ENCODE peak calls at places on chromosomes 12 and 14, in four cellular contexts. C, Y, K and E are unnamed samples.

GRCh38 chr12:83827860-83828259 is 1084.7 kb downstream of the SLC6A15 start:
- DNase-seq in C (peak; percentile 89), Y (no peak), K (no peak), E (peak; percentile 83)

GRCh38 chr12:13101854-13102375 is 1.6 kb downstream of the GSG1 start:
- DNase-seq in C (no peak), Y (no peak), K (peak; percentile 46), E (no peak)

GRCh38 chr14:61860294-61860918 is 98.2 kb downstream of the SNAPC1 start:
- DNase-seq in C (peak; percentile 63), Y (no peak), K (peak; percentile 42), E (peak; percentile 67)

GRCh38 chr14:51807355-51807754 is 53.1 kb upstream of the GNG2 start:
- DNase-seq in C (no peak), Y (no peak), K (peak; percentile 56), E (no peak)

GRCh38 chr12:16670456-16671050 is 64.6 kb upstream of the LMO3 start:
- DNase-seq in C (no peak), Y (no peak), K (peak; percentile 0), E (no peak)

GRCh38 chr12:101737476-101737875 is 1.8 kb downstream of the SYCP3 start:
- DNase-seq in C (no peak), Y (no peak), K (no peak), E (no peak)

GRCh38 chr12:28966049-28966778 is 182.9 kb upstream of the FAR2 start:
- DNase-seq in C (no peak), Y (no peak), K (peak; percentile 20), E (no peak)

GRCh38 chr12:4786795-4787194 is 66.6 kb downstream of the GALNT8 start:
- DNase-seq in C (no peak), Y (no peak), K (no peak), E (no peak)

GRCh38 chr14:51657762-51658161 is 6.1 kb downstream of the FRMD6 start:
- DNase-seq in C (no peak), Y (no peak), K (peak; percentile 61), E (no peak)

GRCh38 chr14:23356662-23357061 is 4.0 kb upstream of the SLC22A17 start:
- DNase-seq in C (no peak), Y (no peak), K (no peak), E (peak; percentile 13)

GRCh38 chr14:60594077-60594476 is 55.2 kb downstream of the SIX1 start:
- DNase-seq in C (no peak), Y (no peak), K (no peak), E (no peak)

GRCh38 chr12:15842106-15842505 is 40.1 kb upstream of the STRAP start:
- DNase-seq in C (no peak), Y (no peak), K (peak; percentile 98), E (no peak)

GRCh38 chr12:52783563-52784316 is 6.6 kb upstream of the KRT76 start:
- DNase-seq in C (no peak), Y (no peak), K (no peak), E (no peak)

GRCh38 chr14:73862480-73862879 is 10.8 kb downstream of the PTGR2 start:
- DNase-seq in C (no peak), Y (no peak), K (no peak), E (no peak)

GRCh38 chr14:105889666-105890473 is 363.5 kb downstream of the TMEM121 start:
- DNase-seq in C (no peak), Y (no peak), K (no peak), E (no peak)

GRCh38 chr14:91283666-91284065 is 39.2 kb upstream of the GPR68 start:
- DNase-seq in C (no peak), Y (no peak), K (peak; percentile 1), E (no peak)

GRCh38 chr12:93080452-93080851 is 151.4 kb upstream of the EEA1 start:
- DNase-seq in C (peak; percentile 92), Y (peak; percentile 43), K (no peak), E (peak; percentile 74)

GRCh38 chr12:93079976-93080375 is 150.9 kb upstream of the EEA1 start:
- DNase-seq in C (no peak), Y (no peak), K (no peak), E (peak; percentile 44)

GRCh38 chr12:93081810-93082165 is 152.7 kb upstream of the EEA1 start:
- DNase-seq in C (no peak), Y (no peak), K (no peak), E (no peak)

GRCh38 chr12:93079271-93079670 is 150.2 kb upstream of the EEA1 start:
- DNase-seq in C (no peak), Y (no peak), K (no peak), E (no peak)

GRCh38 chr12:93080994-93081809 is 152.1 kb upstream of the EEA1 start:
- DNase-seq in C (peak; percentile 94), Y (no peak), K (peak; percentile 52), E (peak; percentile 65)
- H2BK5ac ChIP-seq in C (peak overlapping the region; percentile 98), Y (peak overlapping the region; percentile 97), K (peak overlapping the region; percentile 63), E (peak overlapping the region; percentile 83)

GRCh38 chr12:120666577-120667390 is 20.2 kb upstream of the MLEC start:
- DNase-seq in C (no peak), Y (no peak), K (no peak), E (no peak)
- H2AK5ac ChIP-seq in C (no peak overlapping the region), Y (no peak overlapping the region), K (no peak overlapping the region), E (no peak overlapping the region)

GRCh38 chr14:68808696-68809095 is 15.8 kb upstream of the ZFP36L1 start:
- DNase-seq in C (no peak), Y (no peak), K (no peak), E (peak; percentile 26)
- H3K56ac ChIP-seq in C (peak overlapping the region; percentile 37), Y (no peak overlapping the region), K (no peak overlapping the region), E (no peak overlapping the region)

GRCh38 chr14:68471029-68471963 is 321.6 kb downstream of the ZFP36L1 start:
- DNase-seq in C (no peak), Y (peak; percentile 65), K (no peak), E (peak; percentile 76)
- H2BK5ac ChIP-seq in C (no peak overlapping the region), Y (peak overlapping the region; percentile 93), K (no peak overlapping the region), E (no peak overlapping the region)

DNA sequence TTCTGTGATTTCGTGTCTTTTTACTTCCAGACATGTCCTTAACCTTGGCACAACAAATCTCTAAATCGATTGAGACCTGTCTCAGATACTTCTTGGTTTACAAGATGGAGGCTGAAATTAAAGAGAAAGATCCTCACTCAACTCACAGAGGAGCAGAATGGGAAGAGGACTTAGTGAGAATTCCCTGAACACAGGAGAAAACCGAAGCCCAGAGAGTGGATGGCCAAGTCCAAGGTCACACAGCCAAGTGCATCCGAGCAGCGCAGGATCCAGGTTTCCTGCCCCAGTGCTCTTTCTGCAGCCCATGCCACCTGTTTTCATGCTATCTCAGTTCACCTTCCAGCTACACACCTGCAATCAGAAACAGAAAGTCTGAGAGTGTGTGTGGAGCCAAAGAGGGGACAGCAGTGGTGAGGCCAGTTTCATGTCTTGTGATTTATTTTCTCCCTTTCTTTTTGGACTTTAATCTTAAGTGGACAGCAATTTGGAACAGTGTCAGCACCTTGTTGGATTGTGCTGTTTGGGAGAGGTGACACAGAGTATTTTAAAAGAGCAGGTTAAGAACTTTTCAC is 22.9 kb upstream of the TCL1B start:
- DNase-seq in C (no peak), Y (no peak), K (no peak), E (no peak)
- H2AK5ac ChIP-seq in C (no peak overlapping the region), Y (no peak overlapping the region), K (no peak overlapping the region), E (no peak overlapping the region)

GRCh38 chr12:114835031-114835430 is 151.1 kb upstream of the TBX3 start:
- DNase-seq in C (no peak), Y (no peak), K (peak; percentile 85), E (no peak)
- H3K56ac ChIP-seq in C (no peak overlapping the region), Y (no peak overlapping the region), K (peak overlapping the region; percentile 58), E (no peak overlapping the region)

GRCh38 chr12:39441963-39442894 is 691 bp downstream of the KIF21A start:
- DNase-seq in C (peak; percentile 54), Y (no peak), K (no peak), E (peak; percentile 56)

GRCh38 chr12:39441189-39441962 is 1.5 kb downstream of the KIF21A start:
- DNase-seq in C (no peak), Y (no peak), K (no peak), E (no peak)

GRCh38 chr12:39440781-39441180 is 2.1 kb downstream of the KIF21A start:
- DNase-seq in C (peak; percentile 31), Y (no peak), K (no peak), E (no peak)

GRCh38 chr12:39442895-39443703 is at the start of gene KIF21A:
- DNase-seq in C (peak; percentile 94), Y (peak; percentile 73), K (peak; percentile 61), E (peak; percentile 91)

GRCh38 chr12:39443704-39444234 is 849 bp upstream of the KIF21A start:
- DNase-seq in C (peak; percentile 13), Y (no peak), K (no peak), E (no peak)
- H2BK5ac ChIP-seq in C (no peak overlapping the region), Y (peak overlapping the region; percentile 72), K (no peak overlapping the region), E (no peak overlapping the region)

GRCh38 chr12:27531916-27532315 is 7.9 kb downstream of the PPFIBP1 start:
- DNase-seq in C (no peak), Y (no peak), K (no peak), E (no peak)
- H2AK5ac ChIP-seq in C (no peak overlapping the region), Y (no peak overlapping the region), K (no peak overlapping the region), E (no peak overlapping the region)

GRCh38 chr12:81252228-81252627 is 174.3 kb downstream of the ACSS3 start:
- DNase-seq in C (no peak), Y (no peak), K (no peak), E (no peak)
- H3K56ac ChIP-seq in C (no peak overlapping the region), Y (no peak overlapping the region), K (no peak overlapping the region), E (no peak overlapping the region)

DNA sequence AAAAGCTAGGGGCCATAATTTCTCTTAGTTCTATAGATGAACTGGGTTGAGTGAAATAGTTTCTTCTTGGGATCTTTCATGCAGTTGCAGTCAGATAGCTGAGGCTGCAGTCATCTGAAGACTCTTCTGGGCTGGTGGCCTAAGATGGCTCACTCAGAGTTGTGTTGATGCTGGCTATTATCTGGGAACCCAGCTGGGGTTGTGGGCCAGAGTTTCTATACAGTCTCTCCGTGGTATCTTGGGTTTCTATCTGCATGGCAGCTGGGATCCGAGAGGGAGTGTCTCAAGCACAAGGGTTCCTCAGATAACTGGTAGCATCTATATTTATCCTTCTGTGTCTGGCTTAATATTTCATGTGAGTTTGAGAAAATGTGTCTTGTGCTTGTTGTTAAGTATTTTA is 21.1 kb downstream of the AVPR1A start:
- DNase-seq in C (peak; percentile 27), Y (no peak), K (no peak), E (no peak)
- H2BK5ac ChIP-seq in C (no peak overlapping the region), Y (no peak overlapping the region), K (no peak overlapping the region), E (no peak overlapping the region)